ENCODE peak calls at places on chromosomes 11 and 22, in four cellular contexts. One of them, this sample, is unnamed.

GRCh38 chr11:96026310-96026709 is 102.4 kb upstream of the MTMR2 start:
- DNase-seq in left lung: no peak
- DNase-seq in fibroblast of the aortic adventitia: no peak
- DNase-seq in activated T-cell treated with anti-CD3 and anti-CD28 coated beads for 1 hour: no peak
- DNase-seq in this sample: no peak

GRCh38 chr11:31060880-31061279 is 308.7 kb downstream of the DCDC1 start:
- DNase-seq in fibroblast of the aortic adventitia: peak; percentile 19
- DNase-seq in left lung: no peak
- DNase-seq in activated T-cell treated with anti-CD3 and anti-CD28 coated beads for 1 hour: no peak
- DNase-seq in this sample: no peak

GRCh38 chr11:35083181-35084061 is 55.5 kb upstream of the CD44 start:
- DNase-seq in fibroblast of the aortic adventitia: peak; percentile 99
- DNase-seq in left lung: peak; percentile 63
- DNase-seq in activated T-cell treated with anti-CD3 and anti-CD28 coated beads for 1 hour: peak; percentile 40
- DNase-seq in this sample: peak; percentile 68

GRCh38 chr11:111336582-111337256 is 38.4 kb downstream of the POU2AF3 start:
- DNase-seq in fibroblast of the aortic adventitia: peak; percentile 99
- DNase-seq in activated T-cell treated with anti-CD3 and anti-CD28 coated beads for 1 hour: no peak
- DNase-seq in left lung: no peak
- DNase-seq in this sample: no peak

GRCh38 chr22:47419239-47419638 is 656.8 kb downstream of the TBC1D22A start:
- DNase-seq in activated T-cell treated with anti-CD3 and anti-CD28 coated beads for 1 hour: no peak
- DNase-seq in left lung: no peak
- DNase-seq in fibroblast of the aortic adventitia: no peak
- DNase-seq in this sample: no peak

GRCh38 chr11:125951731-125952130 is 5.9 kb downstream of the VSIG10L2 start:
- DNase-seq in activated T-cell treated with anti-CD3 and anti-CD28 coated beads for 1 hour: no peak
- DNase-seq in left lung: peak; percentile 68
- DNase-seq in fibroblast of the aortic adventitia: no peak
- DNase-seq in this sample: no peak

GRCh38 chr11:68947151-68947550 is 33.6 kb downstream of the MRGPRD start:
- DNase-seq in left lung: no peak
- DNase-seq in activated T-cell treated with anti-CD3 and anti-CD28 coated beads for 1 hour: no peak
- DNase-seq in fibroblast of the aortic adventitia: no peak
- DNase-seq in this sample: no peak

GRCh38 chr11:10629431-10630002 is 61.1 kb upstream of the LYVE1 start:
- DNase-seq in fibroblast of the aortic adventitia: no peak
- DNase-seq in left lung: no peak
- DNase-seq in activated T-cell treated with anti-CD3 and anti-CD28 coated beads for 1 hour: no peak
- DNase-seq in this sample: no peak

GRCh38 chr11:118295834-118296454 is 8.6 kb upstream of the CD3E start:
- DNase-seq in fibroblast of the aortic adventitia: peak; percentile 14
- DNase-seq in left lung: no peak
- DNase-seq in activated T-cell treated with anti-CD3 and anti-CD28 coated beads for 1 hour: peak; percentile 43
- DNase-seq in this sample: no peak

GRCh38 chr22:46563381-46564083 is 26.1 kb upstream of the CELSR1 start:
- DNase-seq in fibroblast of the aortic adventitia: peak; percentile 49
- DNase-seq in left lung: peak; percentile 93
- DNase-seq in activated T-cell treated with anti-CD3 and anti-CD28 coated beads for 1 hour: peak; percentile 71
- DNase-seq in this sample: peak; percentile 63

GRCh38 chr11:2201542-2201941 is 29.9 kb upstream of the TH start:
- DNase-seq in left lung: no peak
- DNase-seq in fibroblast of the aortic adventitia: no peak
- DNase-seq in activated T-cell treated with anti-CD3 and anti-CD28 coated beads for 1 hour: no peak
- DNase-seq in this sample: no peak

GRCh38 chr11:61972796-61973602 is 5.6 kb upstream of the FTH1 start:
- DNase-seq in activated T-cell treated with anti-CD3 and anti-CD28 coated beads for 1 hour: no peak
- DNase-seq in left lung: no peak
- DNase-seq in fibroblast of the aortic adventitia: peak; percentile 97
- DNase-seq in this sample: no peak

GRCh38 chr11:118245946-118246562 is 6.1 kb downstream of the MPZL3 start:
- DNase-seq in fibroblast of the aortic adventitia: no peak
- DNase-seq in left lung: no peak
- DNase-seq in activated T-cell treated with anti-CD3 and anti-CD28 coated beads for 1 hour: no peak
- DNase-seq in this sample: no peak

GRCh38 chr11:107078375-107078774 is 60.1 kb upstream of the GUCY1A2 start:
- DNase-seq in activated T-cell treated with anti-CD3 and anti-CD28 coated beads for 1 hour: no peak
- DNase-seq in fibroblast of the aortic adventitia: no peak
- DNase-seq in left lung: no peak
- DNase-seq in this sample: no peak

GRCh38 chr11:2951235-2952110 is 22.3 kb upstream of the PHLDA2 start:
- DNase-seq in activated T-cell treated with anti-CD3 and anti-CD28 coated beads for 1 hour: no peak
- DNase-seq in fibroblast of the aortic adventitia: peak; percentile 28
- DNase-seq in left lung: no peak
- DNase-seq in this sample: no peak

GRCh38 chr11:2305140-2305861 is 3.5 kb downstream of the TSPAN32 start:
- DNase-seq in left lung: peak; percentile 97
- DNase-seq in fibroblast of the aortic adventitia: peak; percentile 75
- DNase-seq in activated T-cell treated with anti-CD3 and anti-CD28 coated beads for 1 hour: peak; percentile 83
- DNase-seq in this sample: peak; percentile 65

GRCh38 chr11:69298778-69299461 is 5.0 kb downstream of the MYEOV start:
- DNase-seq in left lung: no peak
- DNase-seq in fibroblast of the aortic adventitia: peak; percentile 22
- DNase-seq in activated T-cell treated with anti-CD3 and anti-CD28 coated beads for 1 hour: no peak
- DNase-seq in this sample: no peak

GRCh38 chr22:20567993-20568417 is 60.6 kb downstream of the MED15 start:
- DNase-seq in fibroblast of the aortic adventitia: peak; percentile 67
- DNase-seq in activated T-cell treated with anti-CD3 and anti-CD28 coated beads for 1 hour: no peak
- DNase-seq in left lung: no peak
- DNase-seq in this sample: no peak

GRCh38 chr11:115497303-115497702 is 6.9 kb downstream of the CADM1 start:
- DNase-seq in fibroblast of the aortic adventitia: no peak
- DNase-seq in activated T-cell treated with anti-CD3 and anti-CD28 coated beads for 1 hour: no peak
- DNase-seq in left lung: no peak
- DNase-seq in this sample: no peak

GRCh38 chr22:37229805-37230672 is 14.0 kb downstream of the RAC2 start:
- DNase-seq in activated T-cell treated with anti-CD3 and anti-CD28 coated beads for 1 hour: peak; percentile 82
- DNase-seq in left lung: peak; percentile 91
- DNase-seq in fibroblast of the aortic adventitia: peak; percentile 19
- DNase-seq in this sample: peak; percentile 88

GRCh38 chr11:50077526-50077925 is 44.9 kb downstream of the OR4C45 start:
- DNase-seq in left lung: no peak
- DNase-seq in fibroblast of the aortic adventitia: no peak
- DNase-seq in activated T-cell treated with anti-CD3 and anti-CD28 coated beads for 1 hour: no peak
- DNase-seq in this sample: no peak

GRCh38 chr11:121582296-121582695 is 129.5 kb upstream of the SORL1-AS1 start:
- DNase-seq in fibroblast of the aortic adventitia: no peak
- DNase-seq in left lung: no peak
- DNase-seq in activated T-cell treated with anti-CD3 and anti-CD28 coated beads for 1 hour: no peak
- DNase-seq in this sample: no peak

GRCh38 chr11:124082371-124082770 is 32.9 kb upstream of the VWA5A start:
- DNase-seq in activated T-cell treated with anti-CD3 and anti-CD28 coated beads for 1 hour: no peak
- DNase-seq in fibroblast of the aortic adventitia: no peak
- DNase-seq in left lung: no peak
- DNase-seq in this sample: no peak

GRCh38 chr11:70948855-70949551 is 303.4 kb downstream of the SHANK2 start:
- DNase-seq in activated T-cell treated with anti-CD3 and anti-CD28 coated beads for 1 hour: no peak
- DNase-seq in left lung: no peak
- DNase-seq in fibroblast of the aortic adventitia: no peak
- DNase-seq in this sample: no peak

GRCh38 chr22:29811377-29811776 is 26.7 kb downstream of the ASCC2 start:
- DNase-seq in activated T-cell treated with anti-CD3 and anti-CD28 coated beads for 1 hour: no peak
- DNase-seq in fibroblast of the aortic adventitia: no peak
- DNase-seq in left lung: no peak
- DNase-seq in this sample: no peak

GRCh38 chr11:59668188-59668949 is 468 bp downstream of the PATL1 start:
- DNase-seq in activated T-cell treated with anti-CD3 and anti-CD28 coated beads for 1 hour: peak; percentile 54
- DNase-seq in left lung: peak; percentile 85
- DNase-seq in fibroblast of the aortic adventitia: peak; percentile 43
- DNase-seq in this sample: peak; percentile 47

GRCh38 chr11:10317281-10317755 is 12.4 kb downstream of the ADM start:
- DNase-seq in fibroblast of the aortic adventitia: no peak
- DNase-seq in left lung: no peak
- DNase-seq in activated T-cell treated with anti-CD3 and anti-CD28 coated beads for 1 hour: no peak
- DNase-seq in this sample: no peak

GRCh38 chr22:17171313-17172171 is 12.5 kb upstream of the HDHD5 start:
- DNase-seq in activated T-cell treated with anti-CD3 and anti-CD28 coated beads for 1 hour: peak; percentile 67
- DNase-seq in fibroblast of the aortic adventitia: peak; percentile 86
- DNase-seq in left lung: peak; percentile 98
- DNase-seq in this sample: peak; percentile 54

GRCh38 chr11:7520981-7521487 is 7.2 kb downstream of the PPFIBP2 start:
- DNase-seq in left lung: no peak
- DNase-seq in activated T-cell treated with anti-CD3 and anti-CD28 coated beads for 1 hour: no peak
- DNase-seq in fibroblast of the aortic adventitia: no peak
- DNase-seq in this sample: no peak

GRCh38 chr22:17121235-17122195 is at the start of gene TMEM121B:
- DNase-seq in activated T-cell treated with anti-CD3 and anti-CD28 coated beads for 1 hour: no peak
- DNase-seq in left lung: peak; percentile 93
- DNase-seq in fibroblast of the aortic adventitia: peak; percentile 31
- DNase-seq in this sample: no peak

GRCh38 chr11:20207781-20208621 is 47.7 kb upstream of the DBX1 start:
- DNase-seq in fibroblast of the aortic adventitia: no peak
- DNase-seq in left lung: no peak
- DNase-seq in activated T-cell treated with anti-CD3 and anti-CD28 coated beads for 1 hour: no peak
- DNase-seq in this sample: no peak

GRCh38 chr11:102157219-102157618 is 47.0 kb downstream of the YAP1 start:
- DNase-seq in activated T-cell treated with anti-CD3 and anti-CD28 coated beads for 1 hour: no peak
- DNase-seq in left lung: no peak
- DNase-seq in fibroblast of the aortic adventitia: peak; percentile 95
- DNase-seq in this sample: no peak

GRCh38 chr11:20453657-20454316 is 66.3 kb downstream of the PRMT3 start:
- DNase-seq in fibroblast of the aortic adventitia: no peak
- DNase-seq in activated T-cell treated with anti-CD3 and anti-CD28 coated beads for 1 hour: no peak
- DNase-seq in left lung: no peak
- DNase-seq in this sample: no peak

GRCh38 chr11:123707606-123708205 is 33.8 kb downstream of the ZNF202 start:
- DNase-seq in fibroblast of the aortic adventitia: peak; percentile 79
- DNase-seq in left lung: no peak
- DNase-seq in activated T-cell treated with anti-CD3 and anti-CD28 coated beads for 1 hour: peak; percentile 48
- DNase-seq in this sample: peak; percentile 52

GRCh38 chr22:30538280-30538679 is 8.3 kb downstream of the SEC14L6 start:
- DNase-seq in left lung: no peak
- DNase-seq in fibroblast of the aortic adventitia: peak; percentile 12
- DNase-seq in activated T-cell treated with anti-CD3 and anti-CD28 coated beads for 1 hour: no peak
- DNase-seq in this sample: no peak

GRCh38 chr22:19430890-19431541 is 517 bp downstream of the HIRA start:
- DNase-seq in activated T-cell treated with anti-CD3 and anti-CD28 coated beads for 1 hour: no peak
- DNase-seq in left lung: peak; percentile 85
- DNase-seq in fibroblast of the aortic adventitia: peak; percentile 36
- DNase-seq in this sample: no peak

GRCh38 chr11:134036484-134037092 is 32.3 kb upstream of the JAM3 start:
- DNase-seq in fibroblast of the aortic adventitia: no peak
- DNase-seq in left lung: no peak
- DNase-seq in activated T-cell treated with anti-CD3 and anti-CD28 coated beads for 1 hour: peak; percentile 3
- DNase-seq in this sample: no peak

GRCh38 chr22:42180349-42180842 is 49.8 kb upstream of the CYP2D6 start:
- DNase-seq in left lung: no peak
- DNase-seq in fibroblast of the aortic adventitia: peak; percentile 22
- DNase-seq in activated T-cell treated with anti-CD3 and anti-CD28 coated beads for 1 hour: peak; percentile 18
- DNase-seq in this sample: peak; percentile 64

This sample was measured in T follicular helper cell.